ENCODE peak calls at places on chromosomes 6 and 20, in five cellular contexts. One of them, this sample, is unnamed.

GRCh38 chr6:56145616-56146015 is 101.8 kb downstream of the COL21A1 start:
- DNase-seq in stimulated activated CD4-positive, alpha-beta T cell treated with anti-CD3 and anti-CD28 coated beads, Interleukin-12 subunit alpha, Interleukin-12 subunit beta, amount 100 ng/mL, for 24 hours: no peak
- DNase-seq in NCI-H2081: no peak
- DNase-seq in naive thymus-derived CD4-positive, alpha-beta T cell: no peak
- DNase-seq in pancreas: no peak
- DNase-seq in this sample: no peak

GRCh38 chr6:41519748-41520699 is 26.2 kb upstream of the FOXP4 start:
- DNase-seq in stimulated activated CD4-positive, alpha-beta T cell treated with anti-CD3 and anti-CD28 coated beads, Interleukin-12 subunit alpha, Interleukin-12 subunit beta, amount 100 ng/mL, for 24 hours: no peak
- DNase-seq in NCI-H2081: no peak
- DNase-seq in naive thymus-derived CD4-positive, alpha-beta T cell: no peak
- DNase-seq in pancreas: no peak
- DNase-seq in this sample: no peak

GRCh38 chr6:168206681-168207274 is 112.8 kb downstream of the DACT2 start:
- DNase-seq in stimulated activated CD4-positive, alpha-beta T cell treated with anti-CD3 and anti-CD28 coated beads, Interleukin-12 subunit alpha, Interleukin-12 subunit beta, amount 100 ng/mL, for 24 hours: no peak
- DNase-seq in NCI-H2081: no peak
- DNase-seq in naive thymus-derived CD4-positive, alpha-beta T cell: no peak
- DNase-seq in pancreas: no peak
- DNase-seq in this sample: no peak

GRCh38 chr6:116887168-116887567 is 10.1 kb downstream of the RFX6 start:
- DNase-seq in stimulated activated CD4-positive, alpha-beta T cell treated with anti-CD3 and anti-CD28 coated beads, Interleukin-12 subunit alpha, Interleukin-12 subunit beta, amount 100 ng/mL, for 24 hours: no peak
- DNase-seq in NCI-H2081: no peak
- DNase-seq in naive thymus-derived CD4-positive, alpha-beta T cell: no peak
- DNase-seq in pancreas: no peak
- DNase-seq in this sample: no peak

GRCh38 chr6:105642708-105643107 is 239.8 kb upstream of the PREP start:
- DNase-seq in stimulated activated CD4-positive, alpha-beta T cell treated with anti-CD3 and anti-CD28 coated beads, Interleukin-12 subunit alpha, Interleukin-12 subunit beta, amount 100 ng/mL, for 24 hours: no peak
- DNase-seq in NCI-H2081: no peak
- DNase-seq in naive thymus-derived CD4-positive, alpha-beta T cell: no peak
- DNase-seq in pancreas: no peak
- DNase-seq in this sample: no peak

GRCh38 chr6:145865595-145865994 is 51.0 kb upstream of the FBXO30 start:
- DNase-seq in stimulated activated CD4-positive, alpha-beta T cell treated with anti-CD3 and anti-CD28 coated beads, Interleukin-12 subunit alpha, Interleukin-12 subunit beta, amount 100 ng/mL, for 24 hours: no peak
- DNase-seq in NCI-H2081: no peak
- DNase-seq in naive thymus-derived CD4-positive, alpha-beta T cell: no peak
- DNase-seq in pancreas: no peak
- DNase-seq in this sample: no peak

GRCh38 chr6:138263963-138264362 is 45.7 kb upstream of the PBOV1 start:
- DNase-seq in stimulated activated CD4-positive, alpha-beta T cell treated with anti-CD3 and anti-CD28 coated beads, Interleukin-12 subunit alpha, Interleukin-12 subunit beta, amount 100 ng/mL, for 24 hours: no peak
- DNase-seq in NCI-H2081: no peak
- DNase-seq in naive thymus-derived CD4-positive, alpha-beta T cell: no peak
- DNase-seq in pancreas: no peak
- DNase-seq in this sample: no peak

GRCh38 chr6:107082045-107082444 is 33.3 kb downstream of the BEND3 start:
- DNase-seq in stimulated activated CD4-positive, alpha-beta T cell treated with anti-CD3 and anti-CD28 coated beads, Interleukin-12 subunit alpha, Interleukin-12 subunit beta, amount 100 ng/mL, for 24 hours: no peak
- DNase-seq in NCI-H2081: no peak
- DNase-seq in naive thymus-derived CD4-positive, alpha-beta T cell: no peak
- DNase-seq in pancreas: no peak
- DNase-seq in this sample: no peak

GRCh38 chr6:54525731-54526130 is 217.5 kb downstream of the TINAG start:
- DNase-seq in stimulated activated CD4-positive, alpha-beta T cell treated with anti-CD3 and anti-CD28 coated beads, Interleukin-12 subunit alpha, Interleukin-12 subunit beta, amount 100 ng/mL, for 24 hours: no peak
- DNase-seq in NCI-H2081: no peak
- DNase-seq in naive thymus-derived CD4-positive, alpha-beta T cell: no peak
- DNase-seq in pancreas: no peak
- DNase-seq in this sample: no peak

GRCh38 chr20:4174909-4175308 is 159.6 kb upstream of the RNF24 start:
- DNase-seq in stimulated activated CD4-positive, alpha-beta T cell treated with anti-CD3 and anti-CD28 coated beads, Interleukin-12 subunit alpha, Interleukin-12 subunit beta, amount 100 ng/mL, for 24 hours: no peak
- DNase-seq in NCI-H2081: no peak
- DNase-seq in naive thymus-derived CD4-positive, alpha-beta T cell: no peak
- DNase-seq in pancreas: no peak
- DNase-seq in this sample: no peak

GRCh38 chr6:138226701-138227315 is 8.5 kb upstream of the PBOV1 start:
- DNase-seq in stimulated activated CD4-positive, alpha-beta T cell treated with anti-CD3 and anti-CD28 coated beads, Interleukin-12 subunit alpha, Interleukin-12 subunit beta, amount 100 ng/mL, for 24 hours: no peak
- DNase-seq in NCI-H2081: peak
- DNase-seq in naive thymus-derived CD4-positive, alpha-beta T cell: no peak
- DNase-seq in pancreas: peak
- DNase-seq in this sample: no peak

GRCh38 chr6:39254999-39255535 is 25.8 kb upstream of the KCNK5 start:
- DNase-seq in stimulated activated CD4-positive, alpha-beta T cell treated with anti-CD3 and anti-CD28 coated beads, Interleukin-12 subunit alpha, Interleukin-12 subunit beta, amount 100 ng/mL, for 24 hours: no peak
- DNase-seq in NCI-H2081: no peak
- DNase-seq in naive thymus-derived CD4-positive, alpha-beta T cell: no peak
- DNase-seq in pancreas: no peak
- DNase-seq in this sample: no peak

GRCh38 chr6:72530750-72531149 is 91.1 kb upstream of the KCNQ5 start:
- DNase-seq in stimulated activated CD4-positive, alpha-beta T cell treated with anti-CD3 and anti-CD28 coated beads, Interleukin-12 subunit alpha, Interleukin-12 subunit beta, amount 100 ng/mL, for 24 hours: no peak
- DNase-seq in NCI-H2081: no peak
- DNase-seq in naive thymus-derived CD4-positive, alpha-beta T cell: no peak
- DNase-seq in pancreas: no peak
- DNase-seq in this sample: no peak